ENCODE peak calls at places on chromosomes 13 and 19, in eight cellular contexts. V is ascending aorta, A is ovary, I is cardiac muscle cell, D is H9, F is RWPE1, Y is lower leg skin, O is foreskin keratinocyte. W is an unnamed sample.
A peak's percentile ranks its signal among the peaks of the same experiment; 100 is the strongest.

GRCh38 chr13:40732658-40733057 is 38.3 kb downstream of the MRPS31 start:
- DNase-seq in V (no peak), A (no peak), I (no peak), D (no peak), F (no peak), Y (no peak), O (no peak), W (no peak)

GRCh38 chr19:7199613-7200533 is 94.3 kb downstream of the INSR start:
- DNase-seq in V (no peak), A (no peak), I (no peak), D (no peak), F (no peak), Y (no peak), O (no peak), W (no peak)

GRCh38 chr13:79604752-79605151 is 123.8 kb downstream of the NDFIP2 start:
- DNase-seq in V (no peak), A (no peak), I (no peak), D (no peak), F (peak; percentile 43), Y (no peak), O (peak; percentile 80), W (no peak)

GRCh38 chr13:36157475-36157874 is 26.3 kb upstream of the DCLK1 start:
- DNase-seq in V (no peak), A (no peak), I (no peak), D (no peak), F (no peak), Y (no peak), O (no peak), W (no peak)

GRCh38 chr13:59398127-59398526 is 765.6 kb downstream of the DIAPH3 start:
- DNase-seq in V (no peak), A (no peak), I (peak; percentile 50), D (no peak), F (no peak), Y (no peak), O (no peak), W (no peak)

GRCh38 chr13:21228738-21229137 is 52.3 kb downstream of the MRPL57 start:
- DNase-seq in V (no peak), A (no peak), I (no peak), D (no peak), F (no peak), Y (no peak), O (no peak), W (no peak)

GRCh38 chr19:3607398-3608078 is 863 bp upstream of the TBXA2R start:
- DNase-seq in V (no peak), A (peak; percentile 58), I (peak; percentile 54), D (peak; percentile 86), F (no peak), Y (no peak), O (no peak), W (no peak)

GRCh38 chr13:31433201-31433600 is 233.4 kb downstream of the B3GLCT start:
- DNase-seq in V (no peak), A (no peak), I (no peak), D (no peak), F (no peak), Y (no peak), O (no peak), W (no peak)

GRCh38 chr13:44388427-44388826 is 14.8 kb downstream of the SERP2 start:
- DNase-seq in V (no peak), A (no peak), I (no peak), D (no peak), F (no peak), Y (peak; percentile 74), O (no peak), W (no peak)

GRCh38 chr19:19417618-19418270 is 12.3 kb downstream of the GATAD2A start:
- DNase-seq in V (no peak), A (no peak), I (no peak), D (no peak), F (no peak), Y (no peak), O (no peak), W (no peak)

GRCh38 chr19:11238041-11238440 is 1.4 kb upstream of the ANGPTL8 start:
- DNase-seq in V (no peak), A (no peak), I (no peak), D (no peak), F (no peak), Y (no peak), O (no peak), W (no peak)

GRCh38 chr19:7783991-7784421 is 21.0 kb downstream of the CLEC4M start:
- DNase-seq in V (no peak), A (no peak), I (peak; percentile 62), D (peak; percentile 42), F (peak; percentile 91), Y (peak; percentile 76), O (peak; percentile 95), W (no peak)

GRCh38 chr13:23578411-23579071 is 8.3 kb downstream of the TNFRSF19 start:
- DNase-seq in V (no peak), A (peak; percentile 74), I (peak; percentile 79), D (peak; percentile 75), F (peak; percentile 34), Y (peak; percentile 96), O (peak; percentile 58), W (peak; percentile 54)

GRCh38 chr13:79724348-79725103 is 243.6 kb downstream of the NDFIP2 start:
- DNase-seq in V (no peak), A (no peak), I (no peak), D (no peak), F (no peak), Y (no peak), O (peak; percentile 72), W (no peak)

GRCh38 chr19:33132021-33132420 is at the start of gene WDR88:
- DNase-seq in V (no peak), A (no peak), I (no peak), D (no peak), F (no peak), Y (no peak), O (no peak), W (no peak)

GRCh38 chr19:33130433-33130832 is 1.5 kb upstream of the WDR88 start:
- DNase-seq in V (no peak), A (no peak), I (no peak), D (no peak), F (no peak), Y (no peak), O (no peak), W (no peak)

GRCh38 chr19:33134571-33135041 is 2.7 kb downstream of the WDR88 start:
- DNase-seq in V (no peak), A (no peak), I (no peak), D (peak; percentile 63), F (no peak), Y (no peak), O (no peak), W (no peak)

GRCh38 chr19:33133438-33134031 is 1.6 kb downstream of the WDR88 start:
- DNase-seq in V (no peak), A (no peak), I (peak; percentile 42), D (peak; percentile 62), F (no peak), Y (no peak), O (no peak), W (no peak)

GRCh38 chr19:33132425-33132824 is 511 bp downstream of the WDR88 start:
- DNase-seq in V (no peak), A (no peak), I (no peak), D (peak; percentile 74), F (no peak), Y (no peak), O (no peak), W (no peak)
- TF ChIP-seq CTCF in V (no peak), A (no peak), I (peak; percentile 31), D (peak; percentile 64), F (no peak), Y (no peak), O (peak; percentile 45), W (no peak)

DNA sequence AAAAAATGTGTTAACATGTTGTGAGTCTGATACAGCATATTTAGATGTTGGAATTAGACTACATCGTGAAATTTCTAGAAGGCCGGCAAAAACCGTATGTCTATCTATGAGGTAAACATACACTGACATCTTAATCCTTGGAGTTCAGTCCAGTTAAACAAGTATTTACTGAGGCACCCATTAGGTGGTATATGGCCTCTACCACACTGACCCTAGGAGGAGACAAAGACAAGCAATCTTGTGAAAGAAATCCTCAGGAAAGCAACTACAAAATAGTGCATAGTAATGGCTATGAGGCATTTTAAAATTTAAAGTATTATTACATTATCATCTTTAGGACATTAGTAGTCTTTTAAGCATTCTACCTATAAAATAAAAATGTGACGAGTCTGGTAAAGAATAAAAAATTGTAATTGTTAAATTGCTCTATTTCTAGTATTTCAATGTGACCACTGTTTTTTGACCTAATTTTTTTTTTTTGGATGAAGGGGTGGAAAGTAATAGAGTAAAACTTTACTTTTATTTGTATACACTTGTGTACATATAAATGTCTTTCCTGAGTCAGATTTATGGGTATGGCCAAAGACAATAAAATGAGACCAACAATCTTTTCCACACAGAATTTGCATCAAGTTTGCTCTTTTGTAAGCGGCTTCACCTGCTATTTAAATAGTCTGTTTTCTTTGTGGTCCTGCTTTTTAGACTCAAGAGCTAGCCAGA is 50.5 kb downstream of the KATNAL1 start:
- DNase-seq in V (no peak), A (no peak), I (peak; percentile 23), D (no peak), F (no peak), Y (no peak), O (no peak), W (no peak)
- TF ChIP-seq CTCF in V (no peak), A (no peak), I (no peak), D (no peak), F (no peak), Y (no peak), O (peak; percentile 22), W (no peak)

DNA sequence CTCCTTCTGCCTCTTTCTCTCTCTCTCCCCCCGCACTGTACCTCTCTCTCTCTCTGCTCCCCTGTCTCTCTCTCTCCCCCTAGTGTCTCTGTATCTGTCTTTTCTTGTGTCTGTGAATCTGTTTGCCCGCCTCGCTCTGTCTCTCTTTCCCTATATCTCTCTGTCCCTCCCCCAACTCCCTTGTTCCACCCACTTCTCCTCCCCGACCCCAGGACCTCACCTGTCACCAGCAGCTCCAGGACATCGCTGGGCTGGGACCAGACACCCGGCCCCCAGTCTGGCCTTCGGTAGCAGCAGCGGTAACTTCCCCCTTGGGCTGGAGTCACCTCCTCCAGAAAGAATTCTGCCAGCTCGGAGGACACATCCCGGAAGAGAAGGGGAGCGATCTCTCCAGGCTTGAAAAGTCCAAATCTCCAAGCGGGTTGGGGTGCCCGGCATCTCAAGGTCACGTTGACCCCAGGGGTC is 3.9 kb downstream of the OSCAR start:
- DNase-seq in V (no peak), A (no peak), I (peak; percentile 60), D (peak; percentile 65), F (no peak), Y (no peak), O (peak; percentile 54), W (no peak)
- TF ChIP-seq CTCF in V (no peak), A (no peak), I (peak; percentile 41), D (peak; percentile 19), F (no peak), Y (no peak), O (peak; percentile 59), W (no peak)

DNA sequence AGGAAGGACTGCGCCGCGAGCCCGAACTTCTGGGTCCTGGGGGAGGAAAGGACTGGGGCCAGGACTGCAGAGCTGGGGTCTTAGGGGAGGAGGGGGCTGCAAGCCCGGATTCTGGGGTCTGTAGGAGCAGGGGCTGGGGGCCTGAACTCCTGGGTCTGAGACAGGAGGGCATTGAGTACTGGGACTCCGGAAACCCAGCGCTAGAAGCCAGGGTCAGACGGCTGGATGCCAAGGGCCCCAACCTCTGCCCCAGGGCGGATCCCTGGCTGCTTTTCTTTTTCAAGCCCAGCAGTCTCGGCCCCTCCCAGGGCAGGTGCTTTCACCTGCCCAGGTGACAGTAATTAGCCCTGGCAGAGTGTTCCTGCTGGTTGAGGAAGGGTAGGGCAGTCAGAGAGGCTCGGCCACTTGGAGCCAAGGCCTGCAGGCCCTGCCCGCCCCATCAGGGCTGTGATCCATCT is 2.3 kb downstream of the MYH14 start:
- DNase-seq in V (no peak), A (no peak), I (no peak), D (peak; percentile 59), F (no peak), Y (no peak), O (no peak), W (no peak)
- TF ChIP-seq CTCF in V (no peak), A (no peak), I (no peak), D (peak; percentile 35), F (no peak), Y (no peak), O (no peak), W (no peak)